ENCODE peak calls at places on chromosomes 2 and 18, in nine cellular contexts. F is aorta, O is thoracic aorta, X is neuronal stem cell, D is esophagus squamous epithelium, R is left ventricle myocardium inferior, W is WERI-Rb-1, E is epithelial cell of esophagus, Y is kidney. G is an unnamed sample.

GRCh38 chr2:198494940-198495339 is 690.5 kb downstream of the PLCL1 start:
- DNase-seq in Y (no peak), W (no peak), D (no peak), X (no peak), F (no peak), R (no peak), E (no peak), O (no peak), G (peak)

GRCh38 chr2:239910404-239910803 is 114.7 kb downstream of the NDUFA10 start:
- DNase-seq in D (no peak), Y (no peak), X (no peak), W (no peak), O (no peak), R (no peak), F (no peak), E (no peak), G (no peak)

GRCh38 chr2:222436040-222436413 is 11.7 kb downstream of the SGPP2 start:
- DNase-seq in X (no peak), D (no peak), W (peak), Y (no peak), E (no peak), F (no peak), O (no peak), R (no peak), G (no peak)

GRCh38 chr2:9993490-9994165 is 42.1 kb downstream of the GRHL1 start:
- DNase-seq in E (no peak), D (no peak), Y (no peak), W (no peak), X (no peak), O (no peak), R (no peak), F (no peak), G (no peak)

GRCh38 chr18:57352761-57353136 is 392 bp downstream of the ST8SIA3 start:
- DNase-seq in Y (no peak), E (no peak), X (peak), F (no peak), R (no peak), W (peak), D (no peak), O (no peak), G (no peak)

GRCh38 chr2:212136216-212136795 is 402.3 kb downstream of the ERBB4 start:
- DNase-seq in R (no peak), Y (no peak), F (no peak), D (no peak), W (no peak), X (no peak), E (no peak), O (no peak), G (no peak)

GRCh38 chr18:44799422-44800421 is 119.0 kb downstream of the SETBP1 start:
- DNase-seq in R (no peak), D (no peak), W (no peak), Y (no peak), O (no peak), E (no peak), F (no peak), X (no peak), G (no peak)

GRCh38 chr18:59792353-59792752 is 95.1 kb upstream of the CCBE1 start:
- DNase-seq in F (no peak), X (no peak), R (no peak), W (no peak), E (no peak), O (no peak), D (no peak), Y (no peak), G (no peak)

GRCh38 chr2:238914648-238915015 is 66.7 kb downstream of the TWIST2 start:
- DNase-seq in E (peak), F (no peak), R (no peak), W (no peak), O (no peak), X (no peak), D (no peak), Y (no peak), G (no peak)

GRCh38 chr18:74288730-74289129 is 3.0 kb downstream of the CYB5A start:
- DNase-seq in Y (no peak), X (no peak), W (no peak), R (no peak), E (no peak), O (no peak), F (no peak), D (no peak), G (no peak)

GRCh38 chr2:210544839-210545238 is 11.6 kb upstream of the CPS1 start:
- DNase-seq in D (no peak), F (no peak), O (no peak), E (no peak), X (no peak), R (no peak), W (no peak), Y (no peak), G (no peak)

GRCh38 chr18:12843420-12844346 is 40.4 kb downstream of the PTPN2 start:
- DNase-seq in O (no peak), W (no peak), F (no peak), D (no peak), E (no peak), R (no peak), Y (no peak), X (no peak), G (no peak)

GRCh38 chr2:110727923-110728322 is 4.5 kb upstream of the ACOXL start:
- DNase-seq in X (no peak), O (no peak), E (no peak), D (no peak), W (no peak), Y (no peak), R (no peak), F (no peak), G (no peak)

GRCh38 chr2:190882831-190883582 is 2.4 kb downstream of the GLS start:
- DNase-seq in R (no peak), X (no peak), Y (no peak), F (no peak), E (no peak), O (no peak), D (no peak), W (peak), G (no peak)
- H3K4me3 ChIP-seq in R (peak), X (peak), Y (peak), F (peak), E (peak), O (peak), D (peak), W (no peak), G (peak)

DNA sequence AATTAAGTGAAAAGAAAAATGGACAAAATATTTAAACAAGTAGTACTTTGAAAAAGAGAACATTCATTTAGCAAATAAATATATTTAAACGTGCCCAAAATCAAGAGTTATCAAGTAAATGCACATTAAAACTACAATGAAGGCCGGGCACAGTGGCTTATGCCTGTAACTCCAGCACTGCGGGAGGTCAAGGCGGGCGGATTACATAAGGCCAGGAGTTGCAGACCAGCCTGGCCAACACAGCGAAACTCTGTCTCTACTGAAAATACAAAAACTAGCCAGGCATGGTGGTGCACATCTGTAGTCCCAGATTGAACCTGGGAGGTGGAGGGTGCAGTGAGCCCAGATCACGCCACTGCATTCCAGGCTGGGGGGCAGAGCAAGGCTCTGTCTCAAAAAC is 9.8 kb downstream of the STAM2 start:
- DNase-seq in Y (no peak), R (no peak), W (no peak), O (no peak), E (no peak), F (no peak), X (no peak), D (no peak), G (no peak)
- H3K4me3 ChIP-seq in Y (no peak), R (no peak), W (no peak), O (peak), E (no peak), F (no peak), X (no peak), D (no peak), G (no peak)

GRCh38 chr2:196277002-196277401 is 105.6 kb upstream of the STK17B start:
- DNase-seq in O (no peak), X (no peak), F (no peak), D (no peak), Y (no peak), R (no peak), W (no peak), E (peak), G (no peak)
- H3K4me3 ChIP-seq in O (no peak), X (no peak), F (no peak), D (no peak), Y (no peak), R (no peak), W (no peak), E (no peak), G (no peak)

DNA sequence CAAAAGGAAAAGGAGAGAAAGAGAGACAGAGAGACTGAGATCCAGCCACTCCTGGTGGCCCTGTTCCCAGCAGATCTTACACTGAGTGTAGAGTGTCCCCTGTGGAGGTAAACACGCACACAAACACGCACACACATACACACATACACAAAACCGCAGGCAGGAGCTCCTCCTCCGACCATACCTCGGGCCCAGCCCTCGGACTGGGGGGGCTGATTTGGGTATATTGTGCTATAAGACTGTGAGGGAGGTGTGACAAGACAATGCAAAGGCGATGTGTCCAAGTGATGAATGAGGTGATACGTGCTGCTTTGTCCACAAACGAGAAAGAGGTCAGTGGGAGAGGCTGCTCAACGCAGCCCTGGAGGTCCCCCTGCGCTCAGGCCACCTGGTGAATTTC is 48.6 kb upstream of the ASXL2 start:
- DNase-seq in R (no peak), F (no peak), X (no peak), D (no peak), O (no peak), E (no peak), Y (peak), W (no peak), G (no peak)
- H3K4me3 ChIP-seq in R (no peak), F (no peak), X (no peak), D (no peak), O (no peak), E (no peak), Y (no peak), W (no peak), G (no peak)

GRCh38 chr2:201432038-201432437 is 19.2 kb downstream of the TRAK2 start:
- DNase-seq in R (no peak), E (peak), W (no peak), X (no peak), Y (no peak), O (no peak), D (no peak), F (no peak), G (no peak)
- H3K4me3 ChIP-seq in R (peak), E (no peak), W (no peak), X (no peak), Y (no peak), O (peak), D (no peak), F (peak), G (no peak)

DNA sequence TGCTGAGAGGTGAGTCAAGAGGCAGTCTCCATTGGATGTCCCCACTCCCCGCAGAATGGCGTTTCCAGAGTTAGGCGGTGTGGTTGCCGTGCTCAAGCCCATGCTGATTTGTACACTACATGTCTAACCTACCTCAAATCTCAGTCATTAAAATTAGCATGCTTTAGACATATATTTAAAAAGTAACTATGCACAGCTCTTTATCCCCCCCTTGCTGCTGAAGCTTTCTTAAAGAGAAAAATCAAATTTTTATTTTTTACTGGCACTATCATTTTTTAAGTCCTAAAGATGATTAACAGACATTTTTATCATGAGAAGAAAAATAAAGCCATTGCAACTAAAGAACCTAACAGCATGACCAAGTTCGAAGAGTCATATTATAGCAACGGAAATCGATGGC is 42.9 kb downstream of the BOLA3 start:
- DNase-seq in D (no peak), Y (no peak), E (no peak), O (no peak), W (no peak), F (no peak), X (no peak), R (no peak), G (no peak)
- H3K4me3 ChIP-seq in D (no peak), Y (no peak), E (no peak), O (no peak), W (no peak), F (no peak), X (no peak), R (no peak), G (no peak)